ENCODE peak calls at places on chromosomes 13 and 19, in six cellular contexts. U is naive thymus-derived CD8-positive, alpha-beta T cell; B is iPS DF 19.7; Y is HT1080; F is substantia nigra; D is AG04449. G is an unnamed sample.

GRCh38 chr13:46675016-46675415 is 121.9 kb downstream of the ESD start:
- DNase-seq in U (no peak), B (no peak), Y (no peak), F (no peak), D (no peak), G (no peak)

GRCh38 chr13:101150998-101151397 is 265.3 kb downstream of the NALCN start:
- DNase-seq in U (no peak), B (no peak), Y (no peak), F (no peak), D (no peak), G (no peak)

GRCh38 chr19:4930664-4931063 is 21.4 kb downstream of the UHRF1 start:
- DNase-seq in U (no peak), B (no peak), Y (no peak), F (no peak), D (no peak), G (no peak)

GRCh38 chr13:29411493-29411892 is 184.0 kb downstream of the SLC7A1 start:
- DNase-seq in U (no peak), B (no peak), Y (peak; percentile 13), F (no peak), D (peak; percentile 10), G (no peak)

GRCh38 chr13:46830405-46831005 is 33.5 kb upstream of the ESD start:
- DNase-seq in U (no peak), B (no peak), Y (no peak), F (no peak), D (no peak), G (no peak)

GRCh38 chr13:100921139-100921538 is 246.5 kb upstream of the TMTC4 start:
- DNase-seq in U (no peak), B (no peak), Y (no peak), F (no peak), D (no peak), G (no peak)

GRCh38 chr13:41065098-41065497 is 3.8 kb downstream of the WBP4 start:
- DNase-seq in U (no peak), B (no peak), Y (no peak), F (no peak), D (peak; percentile 65), G (no peak)

GRCh38 chr13:43751624-43752023 is 35.1 kb downstream of the ENOX1 start:
- DNase-seq in U (no peak), B (no peak), Y (no peak), F (no peak), D (no peak), G (no peak)